ENCODE peak calls at places on chromosomes 7 and 10, in nine cellular contexts. Q, N, W, Y, M, U, J, X and Z are unnamed samples.

GRCh38 chr10:123858039-123858740 is 33.4 kb downstream of the CPXM2 start:
- DNase-seq in Q (no peak), N (no peak), W (no peak), Y (no peak), M (peak), U (no peak), J (no peak), X (no peak), Z (peak)

GRCh38 chr7:42143605-42144252 is 93.3 kb downstream of the GLI3 start:
- DNase-seq in Q (no peak), N (no peak), W (no peak), Y (no peak), M (no peak), U (no peak), J (no peak), X (no peak), Z (peak)

GRCh38 chr7:117320523-117320922 is 2.3 kb downstream of the WNT2 start:
- DNase-seq in Q (no peak), N (no peak), W (no peak), Y (no peak), M (no peak), U (no peak), J (no peak), X (no peak), Z (peak)

GRCh38 chr7:2018786-2019692 is 213.7 kb downstream of the MAD1L1 start:
- DNase-seq in Q (no peak), N (peak), W (no peak), Y (no peak), M (peak), U (peak), J (no peak), X (no peak), Z (peak)

GRCh38 chr7:123674399-123675091 is 18.9 kb downstream of the LMOD2 start:
- DNase-seq in Q (no peak), N (peak), W (no peak), Y (no peak), M (peak), U (no peak), J (no peak), X (no peak), Z (peak)

GRCh38 chr7:93811198-93811597 is 79.4 kb downstream of the TFPI2 start:
- DNase-seq in Q (no peak), N (no peak), W (no peak), Y (no peak), M (no peak), U (no peak), J (no peak), X (no peak), Z (no peak)

GRCh38 chr7:140829720-140830119 is 95.0 kb downstream of the BRAF start:
- DNase-seq in Q (no peak), N (no peak), W (no peak), Y (no peak), M (no peak), U (no peak), J (no peak), X (no peak), Z (no peak)

GRCh38 chr10:7409045-7409731 is 1.6 kb downstream of the SFMBT2 start:
- DNase-seq in Q (peak), N (peak), W (no peak), Y (no peak), M (no peak), U (no peak), J (no peak), X (peak), Z (peak)

GRCh38 chr7:23514755-23515154 is 17.0 kb downstream of the TRA2A start:
- DNase-seq in Q (peak), N (no peak), W (no peak), Y (no peak), M (no peak), U (no peak), J (no peak), X (no peak), Z (no peak)